ENCODE peak calls at places on chromosomes 2 and 18, in ten cellular contexts. P is NCI-H460, D is coronary artery, G is brain microvascular endothelial cell, O is retinal pigment epithelial cell, A is OCI-M1, U is ovary, W is HFFc6, C is type B pancreatic cell, V is SK-N-SH. T is an unnamed sample.

GRCh38 chr2:113058411-113058994 is 495 bp upstream of the IL36RN start:
- DNase-seq in P (no peak), D (no peak), G (no peak), O (no peak), A (no peak), U (no peak), W (no peak), C (no peak), V (no peak), T (no peak)

GRCh38 chr2:54928719-54929118 is 121.5 kb downstream of the RTN4 start:
- DNase-seq in P (no peak), D (no peak), G (no peak), O (no peak), A (no peak), U (no peak), W (no peak), C (no peak), V (no peak), T (no peak)

GRCh38 chr18:5393779-5394178 is 98.3 kb upstream of the ZBTB14 start:
- DNase-seq in P (no peak), D (no peak), G (peak), O (peak), A (no peak), U (no peak), W (no peak), C (no peak), V (no peak), T (no peak)

GRCh38 chr2:72423766-72424165 is 276.1 kb upstream of the CYP26B1 start:
- DNase-seq in P (no peak), D (no peak), G (no peak), O (no peak), A (no peak), U (no peak), W (no peak), C (no peak), V (no peak), T (no peak)

GRCh38 chr2:79191816-79192215 is 32.3 kb upstream of the REG3A start:
- DNase-seq in P (no peak), D (no peak), G (no peak), O (no peak), A (no peak), U (no peak), W (no peak), C (no peak), V (no peak), T (no peak)

GRCh38 chr18:5984245-5984644 is 88.9 kb upstream of the TMEM200C start:
- DNase-seq in P (no peak), D (no peak), G (no peak), O (no peak), A (no peak), U (no peak), W (no peak), C (no peak), V (no peak), T (no peak)

GRCh38 chr2:157891630-157892016 is 15.5 kb upstream of the ACVR1 start:
- DNase-seq in P (no peak), D (no peak), G (no peak), O (no peak), A (no peak), U (no peak), W (no peak), C (no peak), V (no peak), T (no peak)

GRCh38 chr18:61797691-61798590 is 94.9 kb downstream of the RNF152 start:
- DNase-seq in P (no peak), D (no peak), G (no peak), O (no peak), A (no peak), U (no peak), W (no peak), C (no peak), V (peak), T (no peak)

GRCh38 chr2:204722207-204722606 is 176.9 kb downstream of the PARD3B start:
- DNase-seq in P (no peak), D (no peak), G (no peak), O (no peak), A (no peak), U (no peak), W (no peak), C (no peak), V (no peak), T (no peak)

GRCh38 chr18:9619545-9619944 is 5.2 kb upstream of the PPP4R1 start:
- DNase-seq in P (no peak), D (no peak), G (peak), O (no peak), A (peak), U (no peak), W (peak), C (no peak), V (no peak), T (no peak)

GRCh38 chr18:55442561-55442960 is 145.4 kb downstream of the TCF4 start:
- DNase-seq in P (no peak), D (no peak), G (no peak), O (no peak), A (no peak), U (no peak), W (no peak), C (no peak), V (no peak), T (no peak)

GRCh38 chr2:230244211-230244610 is 18.7 kb downstream of the SP140 start:
- DNase-seq in P (no peak), D (no peak), G (no peak), O (no peak), A (no peak), U (no peak), W (no peak), C (no peak), V (no peak), T (no peak)

GRCh38 chr18:23703057-23703986 is 14.1 kb downstream of the LAMA3 start:
- DNase-seq in P (peak), D (peak), G (peak), O (no peak), A (peak), U (no peak), W (peak), C (no peak), V (peak), T (no peak)

GRCh38 chr18:42030586-42031182 is 75.7 kb downstream of the PIK3C3 start:
- DNase-seq in P (peak), D (no peak), G (peak), O (no peak), A (peak), U (no peak), W (peak), C (no peak), V (peak), T (no peak)

GRCh38 chr2:96074156-96074555 is 39.4 kb upstream of the GPAT2 start:
- DNase-seq in P (no peak), D (no peak), G (no peak), O (no peak), A (no peak), U (no peak), W (no peak), C (no peak), V (no peak), T (no peak)

GRCh38 chr2:110993557-110994231 is 127.0 kb upstream of the BCL2L11 start:
- DNase-seq in P (no peak), D (no peak), G (no peak), O (peak), A (no peak), U (no peak), W (no peak), C (no peak), V (no peak), T (no peak)

GRCh38 chr18:80154293-80154692 is 45.2 kb downstream of the ADNP2 start:
- DNase-seq in P (peak), D (no peak), G (no peak), O (no peak), A (peak), U (no peak), W (no peak), C (no peak), V (no peak), T (no peak)

GRCh38 chr2:37414470-37414949 is 70.1 kb downstream of the QPCT start:
- DNase-seq in P (peak), D (no peak), G (peak), O (peak), A (peak), U (no peak), W (peak), C (no peak), V (peak), T (peak)

GRCh38 chr18:29062921-29063320 is 886.0 kb upstream of the CDH2 start:
- DNase-seq in P (no peak), D (no peak), G (no peak), O (no peak), A (no peak), U (no peak), W (no peak), C (no peak), V (no peak), T (no peak)

GRCh38 chr18:51193621-51194287 is 3.7 kb downstream of the MEX3C start:
- DNase-seq in P (no peak), D (no peak), G (no peak), O (no peak), A (peak), U (no peak), W (peak), C (no peak), V (no peak), T (no peak)

GRCh38 chr2:200794143-200794542 is 17.6 kb upstream of the BZW1 start:
- DNase-seq in P (no peak), D (no peak), G (no peak), O (no peak), A (no peak), U (no peak), W (no peak), C (no peak), V (no peak), T (no peak)

GRCh38 chr2:102048465-102048864 is 56.7 kb downstream of the IL1R2 start:
- DNase-seq in P (no peak), D (no peak), G (peak), O (no peak), A (no peak), U (no peak), W (peak), C (no peak), V (no peak), T (no peak)

GRCh38 chr18:79567481-79568147 is 112.0 kb upstream of the CTDP1 start:
- DNase-seq in P (peak), D (no peak), G (peak), O (no peak), A (no peak), U (peak), W (peak), C (no peak), V (no peak), T (peak)